ENCODE peak calls at places on chromosomes 16 and 17, in ten cellular contexts. D is tibial nerve, A is A549, E is stomach, J is SK-N-SH, G is K562, P is suprapubic skin, Z is sigmoid colon, Y is transverse colon, R is H1. B is an unnamed sample.
A peak's percentile ranks its signal among the peaks of the same experiment; 100 is the strongest.

GRCh38 chr17:75645501-75645888 is 12.3 kb downstream of the SMIM5 start:
- DNase-seq in D (no peak), A (peak; percentile 92), E (peak; percentile 85), J (peak; percentile 22), G (no peak), P (no peak), Z (peak; percentile 37), Y (peak; percentile 76), R (no peak), B (no peak)

GRCh38 chr16:2178321-2179106 is 17.9 kb downstream of the CASKIN1 start:
- DNase-seq in D (no peak), A (peak; percentile 60), E (no peak), J (peak; percentile 73), G (peak; percentile 91), P (no peak), Z (no peak), Y (no peak), R (peak; percentile 95), B (no peak)

GRCh38 chr16:83482545-83483162 is 325.1 kb upstream of the HSBP1 start:
- DNase-seq in D (no peak), A (no peak), E (no peak), J (no peak), G (no peak), P (no peak), Z (no peak), Y (no peak), R (no peak), B (no peak)

GRCh38 chr17:35046740-35047283 is 16.7 kb downstream of the RFFL start:
- DNase-seq in D (no peak), A (no peak), E (no peak), J (peak; percentile 54), G (peak; percentile 83), P (no peak), Z (no peak), Y (no peak), R (no peak), B (no peak)

GRCh38 chr16:9008335-9009260 is 44.9 kb upstream of the USP7 start:
- DNase-seq in D (peak; percentile 45), A (peak; percentile 74), E (peak; percentile 83), J (peak; percentile 94), G (peak; percentile 91), P (peak; percentile 85), Z (peak; percentile 78), Y (peak; percentile 86), R (peak; percentile 93), B (peak; percentile 93)

GRCh38 chr17:28247671-28248556 is 71.1 kb upstream of the TMEM97 start:
- DNase-seq in D (no peak), A (no peak), E (no peak), J (peak; percentile 38), G (no peak), P (no peak), Z (no peak), Y (no peak), R (no peak), B (no peak)

GRCh38 chr17:32604966-32605365 is 118.2 kb downstream of the CDK5R1 start:
- DNase-seq in D (no peak), A (no peak), E (no peak), J (no peak), G (no peak), P (no peak), Z (no peak), Y (no peak), R (no peak), B (no peak)

GRCh38 chr17:76213491-76213890 is 26.8 kb downstream of the RNF157 start:
- DNase-seq in D (no peak), A (no peak), E (no peak), J (no peak), G (no peak), P (no peak), Z (no peak), Y (no peak), R (peak; percentile 48), B (peak; percentile 34)

GRCh38 chr16:47574091-47575054 is 113.2 kb downstream of the PHKB start:
- DNase-seq in D (no peak), A (no peak), E (no peak), J (no peak), G (no peak), P (no peak), Z (no peak), Y (no peak), R (no peak), B (no peak)

GRCh38 chr16:47162670-47163420 is 19.1 kb upstream of the NETO2 start:
- DNase-seq in D (no peak), A (no peak), E (no peak), J (no peak), G (no peak), P (no peak), Z (no peak), Y (no peak), R (no peak), B (no peak)

GRCh38 chr17:79362996-79363305 is 247.9 kb downstream of the RBFOX3 start:
- DNase-seq in D (no peak), A (no peak), E (no peak), J (no peak), G (no peak), P (no peak), Z (no peak), Y (no peak), R (no peak), B (no peak)

GRCh38 chr16:22653876-22654275 is 143.2 kb downstream of the NPIPB5 start:
- DNase-seq in D (no peak), A (no peak), E (no peak), J (no peak), G (no peak), P (peak; percentile 76), Z (no peak), Y (no peak), R (no peak), B (no peak)
- TF ChIP-seq EP300 in D (no peak), A (no peak), E (no peak), J (no peak), G (no peak), P (no peak), Z (no peak), Y (no peak), R (no peak), B (no peak)

DNA sequence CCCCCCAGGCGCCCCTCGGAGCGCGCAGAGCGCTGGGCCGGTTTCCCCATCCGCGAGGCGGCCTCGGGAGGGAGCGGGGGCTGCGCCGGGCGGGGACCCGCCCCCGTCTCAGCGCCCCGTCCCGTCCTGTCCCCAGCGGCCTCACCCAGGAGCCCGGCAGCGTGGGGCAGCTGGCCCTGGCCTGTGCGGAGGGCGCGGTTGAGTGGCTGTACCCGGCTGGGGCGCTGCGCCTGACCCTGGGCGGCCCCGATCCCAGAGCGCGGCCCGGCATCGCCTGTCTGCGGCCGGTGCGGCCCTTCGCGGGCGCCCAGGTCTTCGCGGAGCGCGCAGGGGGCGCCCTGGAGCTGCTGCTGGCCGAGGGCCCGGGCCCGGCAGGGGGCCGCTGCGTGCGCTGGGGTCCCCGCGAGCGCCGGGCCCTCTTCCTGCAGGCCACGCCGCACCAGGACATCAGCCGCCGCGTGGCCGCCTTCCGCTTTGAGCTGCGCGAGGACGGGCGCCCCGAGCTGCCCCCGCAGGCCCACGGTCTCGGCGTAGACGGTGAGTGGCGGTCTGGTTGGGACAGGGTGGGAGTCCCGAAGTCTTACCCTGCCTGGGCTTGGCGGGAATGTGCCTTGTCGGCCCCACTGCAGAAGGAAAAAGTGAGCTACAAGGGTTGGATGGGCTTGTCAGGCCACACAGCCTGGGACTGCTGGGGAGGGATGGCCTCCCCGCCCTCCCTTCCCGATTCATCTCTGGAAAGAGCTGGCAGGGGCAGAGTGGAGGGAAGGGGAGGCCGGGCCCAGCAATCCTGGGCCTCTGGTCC is 731 bp downstream of the METRN start:
- DNase-seq in D (no peak), A (peak; percentile 61), E (no peak), J (peak; percentile 81), G (peak; percentile 68), P (no peak), Z (no peak), Y (no peak), R (no peak), B (no peak)
- H3K27ac ChIP-seq in D (peak overlapping the region; percentile 88), A (peak overlapping the region; percentile 99), E (no peak overlapping the region), J (peak overlapping the region; percentile 91), G (peak overlapping the region; percentile 35), P (no peak overlapping the region), Z (peak overlapping the region; percentile 75), Y (no peak overlapping the region), R (no peak overlapping the region), B (peak overlapping the region; percentile 66)

GRCh38 chr17:19492140-19492539 is 41.5 kb upstream of the SLC47A1 start:
- DNase-seq in D (no peak), A (no peak), E (no peak), J (no peak), G (no peak), P (no peak), Z (no peak), Y (no peak), R (no peak), B (no peak)

GRCh38 chr17:19487009-19487600 is 46.5 kb upstream of the SLC47A1 start:
- DNase-seq in D (no peak), A (no peak), E (no peak), J (no peak), G (no peak), P (no peak), Z (peak; percentile 73), Y (no peak), R (no peak), B (no peak)

GRCh38 chr17:19482571-19482970 is 51.1 kb upstream of the SLC47A1 start:
- DNase-seq in D (no peak), A (no peak), E (no peak), J (no peak), G (no peak), P (no peak), Z (no peak), Y (no peak), R (no peak), B (no peak)

GRCh38 chr17:19485800-19486340 is 47.8 kb upstream of the SLC47A1 start:
- DNase-seq in D (no peak), A (no peak), E (no peak), J (no peak), G (no peak), P (no peak), Z (peak; percentile 37), Y (no peak), R (no peak), B (no peak)

DNA sequence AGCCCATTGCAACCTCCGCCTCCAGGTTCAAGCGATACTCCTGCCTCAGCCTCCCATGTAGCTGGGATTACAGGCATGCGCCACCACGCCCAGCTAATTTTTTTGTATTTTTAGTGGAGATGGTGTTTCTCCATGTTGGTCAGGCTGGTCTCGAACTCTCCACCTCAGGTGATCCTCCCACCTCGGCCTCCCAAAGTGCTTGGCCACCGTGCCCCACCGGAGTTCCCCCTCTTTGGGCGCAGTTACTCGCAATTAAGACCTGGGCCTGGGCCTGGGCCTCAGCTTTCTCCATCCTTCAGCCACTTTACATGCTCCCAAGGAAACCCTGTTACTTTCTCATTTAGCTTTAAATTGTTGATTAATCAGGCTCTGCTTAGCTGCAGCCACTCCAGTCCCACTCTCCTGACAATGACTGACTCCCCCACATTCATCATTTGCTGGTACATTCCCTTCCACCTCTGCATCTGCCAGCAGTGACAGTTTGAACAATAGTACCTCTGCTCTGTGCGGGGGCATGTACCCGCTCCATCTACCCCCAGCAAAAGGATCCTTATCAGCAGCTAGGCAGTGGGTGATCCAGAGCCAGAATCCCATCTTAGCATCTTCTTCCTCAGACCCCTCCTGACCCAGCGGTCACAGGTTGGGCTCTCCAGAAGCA is 47.2 kb upstream of the SLC47A1 start:
- DNase-seq in D (no peak), A (no peak), E (no peak), J (no peak), G (no peak), P (no peak), Z (peak; percentile 46), Y (no peak), R (no peak), B (no peak)
- H3K4me1 ChIP-seq in D (no peaks in the 10 kb centered on the region), A (no peaks in the 10 kb centered on the region), E (peaks cover 24% of the 10 kb centered on the region), J (no peaks in the 10 kb centered on the region), G (no peaks in the 10 kb centered on the region), P (peaks cover 44% of the 10 kb centered on the region), Z (peaks cover 45% of the 10 kb centered on the region), Y (no peaks in the 10 kb centered on the region), R (peaks cover 2% of the 10 kb centered on the region), B (peaks cover 26% of the 10 kb centered on the region)

GRCh38 chr17:55770220-55770870 is 19.5 kb downstream of the PCTP start:
- DNase-seq in D (no peak), A (peak; percentile 64), E (no peak), J (peak; percentile 73), G (peak; percentile 64), P (no peak), Z (no peak), Y (no peak), R (no peak), B (no peak)
- TF ChIP-seq EP300 in D (no peak), A (no peak), E (no peak), J (no peak), G (no peak), P (no peak), Z (no peak), Y (no peak), R (no peak), B (no peak)

B was measured in esophagus muscularis mucosa.